ENCODE peak calls at places on chromosomes 12 and 14, in five cellular contexts. M, E, U, I and G are unnamed samples.

GRCh38 chr14:59632381-59632780 is 55.8 kb upstream of the CCDC175 start:
- DNase-seq in M (peak; percentile 24), E (peak; percentile 6), U (peak; percentile 6), I (peak; percentile 27), G (no peak)

GRCh38 chr12:34204830-34205285 is 182.6 kb downstream of the ALG10 start:
- DNase-seq in M (no peak), E (no peak), U (no peak), I (no peak), G (no peak)

GRCh38 chr12:4857472-4858291 is 52.0 kb upstream of the KCNA1 start:
- DNase-seq in M (peak; percentile 67), E (peak; percentile 63), U (peak; percentile 92), I (peak; percentile 82), G (no peak)

GRCh38 chr12:25504744-25505143 is 48.3 kb downstream of the LMNTD1 start:
- DNase-seq in M (no peak), E (no peak), U (no peak), I (no peak), G (no peak)

GRCh38 chr12:96445743-96446655 is 43.4 kb upstream of the CFAP54 start:
- DNase-seq in M (peak; percentile 97), E (peak; percentile 99), U (peak; percentile 88), I (no peak), G (no peak)

GRCh38 chr12:68477256-68477655 is 133.4 kb upstream of the RAP1B start:
- DNase-seq in M (no peak), E (peak; percentile 39), U (no peak), I (no peak), G (no peak)

GRCh38 chr12:3988519-3989217 is 115.5 kb upstream of the PARP11 start:
- DNase-seq in M (no peak), E (no peak), U (no peak), I (no peak), G (no peak)

GRCh38 chr14:55843718-55844403 is 263.9 kb downstream of the KTN1 start:
- DNase-seq in M (peak; percentile 36), E (peak; percentile 14), U (peak; percentile 60), I (no peak), G (no peak)

GRCh38 chr14:50501642-50502041 is 30.7 kb downstream of the MAP4K5 start:
- DNase-seq in M (peak; percentile 33), E (peak; percentile 81), U (peak; percentile 55), I (no peak), G (no peak)

GRCh38 chr12:22625671-22626251 is 790 bp downstream of the ETNK1 start:
- DNase-seq in M (peak; percentile 43), E (peak; percentile 29), U (peak; percentile 65), I (peak; percentile 61), G (no peak)

GRCh38 chr12:99911076-99911475 is 73.7 kb downstream of the ANKS1B start:
- DNase-seq in M (peak; percentile 84), E (peak; percentile 89), U (peak; percentile 97), I (no peak), G (no peak)

GRCh38 chr12:80195737-80196136 is 96.4 kb downstream of the OTOGL start:
- DNase-seq in M (no peak), E (no peak), U (no peak), I (no peak), G (no peak)

GRCh38 chr14:36258241-36258640 is 62.2 kb downstream of the MBIP start:
- DNase-seq in M (no peak), E (no peak), U (no peak), I (no peak), G (no peak)

GRCh38 chr14:94337274-94337673 is 14.1 kb upstream of the SERPINA6 start:
- DNase-seq in M (peak; percentile 49), E (peak; percentile 31), U (peak; percentile 24), I (no peak), G (no peak)

GRCh38 chr14:80504781-80505180 is 293.5 kb upstream of the DIO2 start:
- DNase-seq in M (no peak), E (peak; percentile 60), U (no peak), I (no peak), G (no peak)

GRCh38 chr12:121113057-121113456 is 19.6 kb upstream of the P2RX7 start:
- DNase-seq in M (no peak), E (no peak), U (no peak), I (no peak), G (no peak)

GRCh38 chr12:16300222-16300621 is 22.7 kb upstream of the SLC15A5 start:
- DNase-seq in M (no peak), E (peak; percentile 11), U (no peak), I (no peak), G (no peak)

GRCh38 chr14:101065246-101065645 is 161.7 kb upstream of the RTL1 start:
- DNase-seq in M (no peak), E (no peak), U (no peak), I (no peak), G (no peak)

GRCh38 chr12:105224399-105224798 is 11.6 kb downstream of the APPL2 start:
- DNase-seq in M (no peak), E (no peak), U (no peak), I (no peak), G (no peak)

GRCh38 chr12:2811791-2812190 is 677 bp upstream of the ITFG2 start:
- DNase-seq in M (no peak), E (no peak), U (no peak), I (no peak), G (no peak)

GRCh38 chr14:103132381-103133212 is 9.3 kb downstream of the TNFAIP2 start:
- DNase-seq in M (no peak), E (no peak), U (no peak), I (no peak), G (peak; percentile 10)

GRCh38 chr14:21204167-21205025 is 48.5 kb upstream of the OR5AU1 start:
- DNase-seq in M (no peak), E (no peak), U (no peak), I (no peak), G (no peak)

GRCh38 chr12:71371132-71371531 is 68.5 kb upstream of the LGR5 start:
- DNase-seq in M (peak; percentile 2), E (no peak), U (no peak), I (no peak), G (no peak)

GRCh38 chr12:119883234-119883633 is 6.1 kb upstream of the CIT start:
- DNase-seq in M (no peak), E (no peak), U (no peak), I (no peak), G (no peak)

GRCh38 chr12:62930546-62931425 is 4.2 kb downstream of the PPM1H start:
- DNase-seq in M (no peak), E (peak; percentile 4), U (no peak), I (no peak), G (no peak)

GRCh38 chr12:6752181-6752930 is 585 bp downstream of the MLF2 start:
- DNase-seq in M (peak; percentile 61), E (peak; percentile 62), U (peak; percentile 72), I (no peak), G (no peak)

GRCh38 chr12:103505371-103506236 is 9.8 kb upstream of the C12orf42 start:
- DNase-seq in M (no peak), E (no peak), U (no peak), I (no peak), G (no peak)

GRCh38 chr14:81137316-81137715 is 83.4 kb downstream of the GTF2A1 start:
- DNase-seq in M (peak; percentile 42), E (peak; percentile 48), U (peak; percentile 47), I (no peak), G (no peak)

GRCh38 chr12:128450810-128451209 is 183.8 kb downstream of the TMEM132C start:
- DNase-seq in M (no peak), E (no peak), U (no peak), I (no peak), G (no peak)

GRCh38 chr12:117023998-117024960 is 74.9 kb downstream of the TESC start:
- DNase-seq in M (no peak), E (no peak), U (no peak), I (no peak), G (no peak)

GRCh38 chr14:71491925-71492324 is 440.3 kb upstream of the RGS6 start:
- DNase-seq in M (peak; percentile 60), E (peak; percentile 41), U (no peak), I (no peak), G (no peak)
- H3K9ac ChIP-seq in M (no peak overlapping the region), E (no peak overlapping the region), U (peak overlapping the region; percentile 19), I (no peak overlapping the region), G (no peak overlapping the region)

GRCh38 chr12:76558684-76559276 is 791 bp downstream of the OSBPL8 start:
- DNase-seq in M (peak; percentile 25), E (peak; percentile 44), U (peak; percentile 66), I (peak; percentile 46), G (no peak)
- H3K9ac ChIP-seq in M (peak overlapping the region; percentile 93), E (peak overlapping the region; percentile 88), U (peak overlapping the region; percentile 90), I (peak overlapping the region; percentile 97), G (peak overlapping the region; percentile 96)

GRCh38 chr12:52147367-52147972 is 44.3 kb downstream of the KRT80 start:
- DNase-seq in M (peak; percentile 98), E (peak; percentile 99), U (peak; percentile 99), I (no peak), G (no peak)
- H3K9ac ChIP-seq in M (peak overlapping the region; percentile 39), E (peak overlapping the region; percentile 56), U (peak overlapping the region; percentile 85), I (no peak overlapping the region), G (no peak overlapping the region)

GRCh38 chr12:108653922-108654321 is 20.2 kb upstream of the SELPLG start:
- DNase-seq in M (no peak), E (no peak), U (no peak), I (no peak), G (no peak)

GRCh38 chr12:108649668-108650067 is 16.0 kb upstream of the SELPLG start:
- DNase-seq in M (peak; percentile 63), E (peak; percentile 94), U (peak; percentile 77), I (no peak), G (no peak)

GRCh38 chr12:108649126-108649525 is 15.4 kb upstream of the SELPLG start:
- DNase-seq in M (peak; percentile 38), E (peak; percentile 75), U (peak; percentile 72), I (no peak), G (no peak)

GRCh38 chr12:108650083-108650482 is 16.4 kb upstream of the SELPLG start:
- DNase-seq in M (no peak), E (no peak), U (no peak), I (no peak), G (no peak)

GRCh38 chr12:108653082-108653516 is 19.4 kb upstream of the SELPLG start:
- DNase-seq in M (no peak), E (no peak), U (peak; percentile 32), I (no peak), G (no peak)
- H3K9ac ChIP-seq in M (no peak overlapping the region), E (no peak overlapping the region), U (no peak overlapping the region), I (no peak overlapping the region), G (no peak overlapping the region)

GRCh38 chr12:131060011-131060703 is 106.5 kb downstream of the ADGRD1 start:
- DNase-seq in M (no peak), E (no peak), U (no peak), I (no peak), G (no peak)
- H3K9ac ChIP-seq in M (no peak overlapping the region), E (no peak overlapping the region), U (no peak overlapping the region), I (no peak overlapping the region), G (no peak overlapping the region)

DNA sequence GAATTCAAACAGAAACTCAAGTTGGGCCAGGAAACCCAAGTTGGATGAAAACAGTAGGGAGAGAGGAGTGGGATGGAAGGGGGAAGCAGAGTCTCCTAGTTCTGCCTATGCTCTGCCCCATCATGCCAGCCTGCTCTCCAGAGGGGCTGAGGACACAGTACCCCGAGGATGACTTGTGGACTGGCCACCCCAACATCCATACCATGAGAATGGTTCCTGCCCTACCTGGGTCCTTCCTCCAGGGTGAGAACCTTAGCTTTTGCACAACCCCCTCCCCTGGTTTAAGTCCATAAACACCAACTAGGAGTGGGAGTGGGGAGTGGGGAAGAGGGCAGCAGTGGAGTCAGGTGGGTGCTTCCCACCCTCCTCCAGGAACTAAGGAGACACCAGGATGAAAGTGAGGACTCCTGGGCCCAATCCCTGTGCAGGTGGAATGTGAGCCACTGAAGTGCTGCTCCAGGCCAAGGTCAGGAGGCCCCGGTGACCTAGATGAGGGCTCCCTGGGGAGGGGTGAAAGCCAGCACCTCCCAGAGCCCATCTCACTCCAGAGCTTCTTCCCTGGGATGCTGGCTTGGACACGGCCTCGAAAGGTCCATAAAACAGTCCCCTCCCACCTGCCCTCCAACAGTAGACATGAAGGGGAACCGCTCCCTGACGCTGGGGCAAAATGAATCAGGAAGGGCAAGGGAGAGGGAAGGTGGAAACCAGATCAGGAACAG is 6.6 kb downstream of the ZNF385A start:
- DNase-seq in M (no peak), E (no peak), U (no peak), I (no peak), G (no peak)
- H3K9ac ChIP-seq in M (no peak overlapping the region), E (no peak overlapping the region), U (no peak overlapping the region), I (peak overlapping the region; percentile 71), G (no peak overlapping the region)